ENCODE peak calls at places on chromosomes 5 and 9, in eight cellular contexts. D, A, U, H, Z, J, L and R are unnamed samples.

GRCh38 chr9:81193362-81194339 is 495.7 kb downstream of the TLE1 start:
- DNase-seq in D (no peak), A (no peak), U (no peak), H (no peak), Z (no peak), J (no peak), L (no peak), R (no peak)

GRCh38 chr9:4984171-4984570 is 901 bp upstream of the JAK2 start:
- DNase-seq in D (no peak), A (no peak), U (no peak), H (no peak), Z (no peak), J (no peak), L (no peak), R (no peak)

GRCh38 chr5:178279723-178280438 is 47.3 kb upstream of the PHYKPL start:
- DNase-seq in D (peak; percentile 64), A (peak; percentile 74), U (peak; percentile 88), H (no peak), Z (peak; percentile 77), J (peak; percentile 51), L (peak; percentile 95), R (peak; percentile 36)

GRCh38 chr5:140259509-140259908 is 43.4 kb downstream of the PFDN1 start:
- DNase-seq in D (peak; percentile 40), A (no peak), U (no peak), H (no peak), Z (peak; percentile 39), J (no peak), L (peak; percentile 23), R (no peak)

GRCh38 chr5:39019231-39019630 is 55.0 kb downstream of the RICTOR start:
- DNase-seq in D (no peak), A (no peak), U (no peak), H (no peak), Z (no peak), J (no peak), L (no peak), R (no peak)

GRCh38 chr5:108654042-108654441 is 93.7 kb upstream of the FER start:
- DNase-seq in D (no peak), A (no peak), U (no peak), H (no peak), Z (no peak), J (peak; percentile 48), L (no peak), R (no peak)

GRCh38 chr5:122942164-122942914 is 94.2 kb downstream of the PPIC start:
- DNase-seq in D (no peak), A (no peak), U (no peak), H (no peak), Z (no peak), J (peak; percentile 14), L (no peak), R (no peak)

GRCh38 chr9:83920469-83920941 is 727 bp downstream of the KIF27 start:
- DNase-seq in D (no peak), A (no peak), U (no peak), H (peak; percentile 76), Z (no peak), J (no peak), L (peak; percentile 82), R (no peak)

GRCh38 chr9:129320575-129321311 is 142.7 kb upstream of the IER5L start:
- DNase-seq in D (peak; percentile 67), A (peak; percentile 47), U (peak; percentile 59), H (peak; percentile 94), Z (peak; percentile 77), J (no peak), L (peak; percentile 82), R (peak; percentile 72)

GRCh38 chr9:89380437-89381307 is 62.4 kb downstream of the SECISBP2 start:
- DNase-seq in D (no peak), A (no peak), U (no peak), H (no peak), Z (no peak), J (no peak), L (no peak), R (no peak)

GRCh38 chr5:112685929-112686328 is 51.8 kb upstream of the APC start:
- DNase-seq in D (no peak), A (no peak), U (no peak), H (no peak), Z (no peak), J (no peak), L (no peak), R (no peak)

GRCh38 chr5:41286165-41286564 is 72.8 kb upstream of the C6 start:
- DNase-seq in D (no peak), A (no peak), U (no peak), H (no peak), Z (no peak), J (no peak), L (no peak), R (no peak)